ENCODE peak calls at places on chromosomes 7 and 10, in four cellular contexts. One of them, this sample, is unnamed.

GRCh38 chr10:27620425-27621397 is 116.6 kb downstream of the RAB18 start:
- DNase-seq in mesenteric fat pad: no peak
- DNase-seq in head of caudate nucleus: no peak
- DNase-seq in astrocyte of the spinal cord: peak; percentile 31
- DNase-seq in this sample: no peak

GRCh38 chr10:88651131-88651541 is 13.1 kb upstream of the LIPF start:
- DNase-seq in astrocyte of the spinal cord: peak; percentile 92
- DNase-seq in head of caudate nucleus: no peak
- DNase-seq in mesenteric fat pad: no peak
- DNase-seq in this sample: no peak

GRCh38 chr7:2478800-2479199 is 2.6 kb upstream of the GRIFIN start:
- DNase-seq in head of caudate nucleus: no peak
- DNase-seq in astrocyte of the spinal cord: no peak
- DNase-seq in mesenteric fat pad: no peak
- DNase-seq in this sample: no peak

GRCh38 chr10:116743266-116744064 is 1.1 kb upstream of the HSPA12A start:
- DNase-seq in astrocyte of the spinal cord: no peak
- DNase-seq in mesenteric fat pad: no peak
- DNase-seq in head of caudate nucleus: no peak
- DNase-seq in this sample: no peak

GRCh38 chr10:124532106-124532641 is 70.6 kb downstream of the LHPP start:
- DNase-seq in head of caudate nucleus: no peak
- DNase-seq in astrocyte of the spinal cord: no peak
- DNase-seq in mesenteric fat pad: no peak
- DNase-seq in this sample: no peak

GRCh38 chr7:2821842-2822507 is 22.1 kb downstream of the GNA12 start:
- DNase-seq in mesenteric fat pad: peak; percentile 24
- DNase-seq in head of caudate nucleus: no peak
- DNase-seq in astrocyte of the spinal cord: peak; percentile 81
- DNase-seq in this sample: no peak

GRCh38 chr10:59557052-59557451 is 152.6 kb downstream of the SLC16A9 start:
- DNase-seq in mesenteric fat pad: no peak
- DNase-seq in head of caudate nucleus: no peak
- DNase-seq in astrocyte of the spinal cord: no peak
- DNase-seq in this sample: no peak

GRCh38 chr10:14707441-14707840 is 67.3 kb downstream of the FAM107B start:
- DNase-seq in head of caudate nucleus: no peak
- DNase-seq in mesenteric fat pad: no peak
- DNase-seq in astrocyte of the spinal cord: no peak
- DNase-seq in this sample: no peak

GRCh38 chr7:51141451-51141971 is 175.1 kb downstream of the COBL start:
- DNase-seq in mesenteric fat pad: no peak
- DNase-seq in astrocyte of the spinal cord: peak; percentile 60
- DNase-seq in head of caudate nucleus: no peak
- DNase-seq in this sample: no peak

GRCh38 chr7:17015575-17015974 is 133.8 kb upstream of the AGR3 start:
- DNase-seq in mesenteric fat pad: no peak
- DNase-seq in astrocyte of the spinal cord: peak; percentile 20
- DNase-seq in head of caudate nucleus: no peak
- DNase-seq in this sample: no peak